ENCODE peak calls at places on chromosomes 4 and X, in seven cellular contexts. M is uterus, Z is mammary epithelial cell, A is pancreas, K is prostate gland, V is adrenal gland, R is GM23248. H is an unnamed sample. For H3K27me3, H3K9me3 and H3K4me1, the result is how much of the 10 kb centered on the place peaks cover.

GRCh38 chrX:118231464-118231863 is 114.4 kb upstream of the WDR44 start:
- DNase-seq in M (no peak), Z (no peak), A (no peak), K (no peak), V (no peak), R (no peak), H (no peak)

GRCh38 chr4:81504685-81505598 is 33.2 kb upstream of the RASGEF1B start:
- DNase-seq in M (peak), Z (no peak), A (no peak), K (peak), V (peak), R (peak), H (peak)

GRCh38 chrX:130296743-130297142 is 28.0 kb upstream of the ZNF280C start:
- DNase-seq in M (no peak), Z (peak), A (no peak), K (no peak), V (no peak), R (no peak), H (no peak)

GRCh38 chr4:115315182-115315581 is 201.8 kb upstream of the NDST4 start:
- DNase-seq in M (no peak), Z (no peak), A (no peak), K (no peak), V (no peak), R (no peak), H (no peak)

GRCh38 chrX:11423362-11423818 is 130.2 kb downstream of the AMELX start:
- DNase-seq in M (no peak), Z (peak), A (peak), K (no peak), V (peak), R (peak), H (no peak)

GRCh38 chr4:99361268-99361922 is 8.8 kb upstream of the ADH1C start:
- DNase-seq in M (peak), Z (no peak), A (no peak), K (no peak), V (no peak), R (peak), H (no peak)

GRCh38 chrX:107429090-107429489 is 20.4 kb upstream of the FRMPD3 start:
- DNase-seq in M (no peak), Z (no peak), A (peak), K (no peak), V (peak), R (peak), H (peak)

GRCh38 chr4:121375262-121375661 is 5.6 kb downstream of the QRFPR start:
- DNase-seq in M (no peak), Z (peak), A (no peak), K (no peak), V (no peak), R (peak), H (no peak)

GRCh38 chrX:1535241-1536041 is 1.5 kb downstream of the P2RY8 start:
- DNase-seq in M (no peak), Z (no peak), A (no peak), K (no peak), V (peak), R (no peak), H (peak)

GRCh38 chrX:55867254-55867653 is 149.7 kb downstream of the RRAGB start:
- DNase-seq in M (no peak), Z (peak), A (no peak), K (no peak), V (no peak), R (peak), H (no peak)

GRCh38 chr4:144611850-144612249 is 34.1 kb upstream of the HHIP start:
- DNase-seq in M (no peak), Z (peak), A (peak), K (no peak), V (peak), R (peak), H (no peak)

GRCh38 chr4:81454498-81454897 is 17.2 kb downstream of the RASGEF1B start:
- DNase-seq in M (no peak), Z (peak), A (no peak), K (no peak), V (no peak), R (peak), H (peak)

GRCh38 chr4:78809928-78810835 is 34.0 kb downstream of the BMP2K start:
- DNase-seq in M (no peak), Z (peak), A (no peak), K (no peak), V (no peak), R (no peak), H (no peak)

GRCh38 chrX:139423186-139423585 is 107.4 kb upstream of the F9 start:
- DNase-seq in M (no peak), Z (no peak), A (no peak), K (no peak), V (peak), R (no peak), H (no peak)

GRCh38 chr4:77994194-77994721 is 62.9 kb upstream of the FRAS1 start:
- DNase-seq in M (no peak), Z (peak), A (peak), K (peak), V (no peak), R (peak), H (no peak)

GRCh38 chrX:120297923-120298322 is 13.3 kb downstream of the TMEM255A start:
- DNase-seq in M (no peak), Z (no peak), A (no peak), K (no peak), V (no peak), R (no peak), H (no peak)

GRCh38 chrX:150587585-150588503 is 19.4 kb downstream of the MTM1 start:
- DNase-seq in M (no peak), Z (no peak), A (no peak), K (no peak), V (no peak), R (peak), H (peak)

GRCh38 chr4:55947254-55947882 is 1.4 kb upstream of the CEP135 start:
- DNase-seq in M (no peak), Z (peak), A (no peak), K (no peak), V (no peak), R (peak), H (peak)

GRCh38 chrX:66022742-66023725 is 16.8 kb downstream of the VSIG4 start:
- DNase-seq in M (no peak), Z (peak), A (no peak), K (no peak), V (no peak), R (peak), H (no peak)

GRCh38 chr4:174522183-174523002 is at the start of gene HPGD:
- DNase-seq in M (peak), Z (peak), A (peak), K (peak), V (peak), R (peak), H (peak)

GRCh38 chr4:24802648-24803047 is 7.3 kb downstream of the SOD3 start:
- DNase-seq in M (no peak), Z (no peak), A (no peak), K (no peak), V (no peak), R (no peak), H (no peak)

GRCh38 chr4:112315446-112315845 is 18.3 kb downstream of the ALPK1 start:
- DNase-seq in M (no peak), Z (no peak), A (no peak), K (no peak), V (no peak), R (no peak), H (no peak)

GRCh38 chr4:74546020-74546419 is 101.1 kb downstream of the AREG start:
- DNase-seq in M (no peak), Z (peak), A (no peak), K (no peak), V (no peak), R (peak), H (no peak)

DNA sequence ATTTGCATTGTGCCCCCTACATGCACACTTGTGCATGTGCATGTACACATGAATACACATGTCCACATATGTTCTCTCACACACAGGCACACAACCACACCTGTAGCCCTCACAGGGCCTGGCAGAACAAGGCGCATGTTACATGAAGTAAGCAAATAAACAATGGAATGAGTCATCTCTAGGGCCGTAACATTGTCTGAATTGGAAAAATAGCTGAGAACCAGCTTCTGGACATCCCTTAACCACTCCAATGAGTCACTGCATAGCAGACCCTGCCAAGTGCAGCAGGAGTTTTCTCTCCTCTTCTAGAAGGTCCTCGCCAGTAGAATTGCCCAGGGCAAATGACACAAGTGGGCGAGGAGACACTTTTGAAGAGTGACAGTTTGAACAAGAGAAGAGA is 66.1 kb downstream of the MAGEA10 start:
- DNase-seq in M (no peak), Z (peak), A (peak), K (peak), V (no peak), R (peak), H (no peak)
- H3K27me3 ChIP-seq in M (under half), Z (under half), A (under half), K (under half), V (under half), R (under half), H (under half)

DNA sequence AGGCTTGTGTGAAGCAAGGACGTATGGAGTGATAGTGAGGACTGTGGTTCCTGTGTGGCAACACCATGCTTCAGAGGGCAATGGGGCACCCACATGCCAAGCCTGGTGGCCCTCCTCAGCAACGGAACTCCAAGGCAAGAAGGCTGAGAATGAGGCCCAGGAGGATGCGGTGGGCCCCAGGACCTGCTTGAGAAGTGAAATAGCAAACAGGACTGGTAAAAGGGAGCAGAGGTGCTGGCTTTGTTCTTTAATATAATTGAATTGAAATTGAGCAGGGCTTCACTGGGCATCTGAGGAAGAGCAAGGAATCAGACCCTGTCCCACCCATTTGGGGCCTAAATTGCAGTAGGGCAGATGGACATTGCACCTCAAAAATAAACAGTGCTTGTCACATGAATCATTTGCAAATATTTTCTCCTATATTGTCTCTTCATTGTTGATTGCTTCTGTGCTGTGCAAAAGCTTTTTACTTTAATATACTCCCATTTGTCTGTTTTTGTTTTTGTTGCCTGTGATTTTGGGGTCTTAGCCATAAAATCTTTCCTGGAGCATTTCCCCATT is 2.3 kb downstream of the TMEM187 start:
- DNase-seq in M (no peak), Z (no peak), A (no peak), K (no peak), V (no peak), R (no peak), H (no peak)
- H3K9me3 ChIP-seq in M (under half), Z (under half), A (under half), K (under half), V (under half), R (under half), H (under half)

GRCh38 chrX:19799319-19800182 is 87.8 kb downstream of the SH3KBP1 start:
- DNase-seq in M (no peak), Z (no peak), A (no peak), K (no peak), V (no peak), R (peak), H (peak)
- H3K4me1 ChIP-seq in M (under half), Z (under half), A (under half), K (under half), V (under half), R (under half), H (half or more)

DNA sequence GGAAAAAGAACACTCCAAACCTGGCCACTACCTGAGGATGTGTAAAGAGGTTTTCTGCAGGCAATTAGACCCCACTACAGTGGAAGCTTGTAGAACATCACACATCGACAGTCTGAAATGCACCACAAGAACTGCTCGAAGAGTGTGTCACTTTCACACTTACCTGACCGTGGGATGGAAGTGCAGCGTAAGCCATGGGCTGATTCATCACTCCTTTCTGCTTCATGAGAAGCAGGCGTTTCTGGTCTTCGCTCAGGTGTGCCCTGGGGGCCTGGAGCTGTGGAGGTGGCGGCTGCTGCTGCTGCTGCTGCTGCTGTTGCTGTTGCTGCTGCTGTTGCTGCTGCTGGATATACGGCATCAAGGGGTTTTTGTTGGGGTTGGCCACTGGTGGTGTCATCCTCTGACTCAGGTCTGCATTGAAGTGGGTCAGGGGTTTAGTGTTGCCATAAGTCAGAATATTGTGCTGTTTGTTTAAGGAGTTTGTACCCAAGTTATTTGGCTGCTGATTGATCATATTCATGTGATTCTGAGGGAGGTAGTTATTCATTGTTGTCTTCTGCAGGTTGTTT is 223.7 kb downstream of the MGST2 start:
- DNase-seq in M (no peak), Z (peak), A (no peak), K (no peak), V (no peak), R (no peak), H (no peak)
- H3K27me3 ChIP-seq in M (under half), Z (under half), A (under half), K (under half), V (under half), R (under half), H (under half)

GRCh38 chrX:144722307-144722706 is 525.0 kb upstream of the SPANXN1 start:
- DNase-seq in M (no peak), Z (no peak), A (no peak), K (no peak), V (no peak), R (no peak), H (no peak)

GRCh38 chrX:144716187-144716586 is 531.1 kb upstream of the SPANXN1 start:
- DNase-seq in M (no peak), Z (no peak), A (no peak), K (no peak), V (no peak), R (no peak), H (no peak)

GRCh38 chrX:144715356-144715755 is 531.9 kb upstream of the SPANXN1 start:
- DNase-seq in M (no peak), Z (no peak), A (no peak), K (no peak), V (no peak), R (no peak), H (no peak)

GRCh38 chrX:144717682-144718081 is 529.6 kb upstream of the SPANXN1 start:
- DNase-seq in M (no peak), Z (no peak), A (no peak), K (no peak), V (no peak), R (no peak), H (no peak)
- H3K9me3 ChIP-seq in M (under half), Z (under half), A (under half), K (under half), V (under half), R (under half), H (under half)

DNA sequence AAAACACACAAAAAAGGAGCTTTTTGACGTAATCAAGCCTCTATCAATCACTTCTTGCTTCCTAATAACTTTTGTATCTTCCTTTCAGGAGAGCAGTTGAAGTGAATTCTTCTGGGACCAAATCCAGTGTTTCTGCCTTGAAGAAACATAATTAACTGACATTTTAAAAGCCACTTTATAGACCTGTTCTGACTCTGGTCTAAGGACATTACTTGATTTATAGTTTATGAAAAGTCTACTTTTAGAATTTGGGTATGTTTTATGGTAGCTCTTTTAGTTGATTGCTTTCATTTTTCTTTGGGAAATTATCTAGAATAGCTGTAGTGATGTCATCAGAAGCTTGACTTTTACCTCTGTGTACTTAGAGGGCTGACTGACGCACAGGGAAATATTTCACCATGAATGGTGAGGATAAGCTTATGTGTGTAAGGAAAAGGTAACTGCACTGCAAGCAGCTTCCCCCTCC is 131.9 kb upstream of the LIMCH1 start:
- DNase-seq in M (no peak), Z (no peak), A (no peak), K (no peak), V (peak), R (no peak), H (no peak)
- H3K4me1 ChIP-seq in M (under half), Z (under half), A (under half), K (under half), V (under half), R (under half), H (under half)

H was measured in CD4-positive, alpha-beta memory T cell.